ENCODE peak calls at places on chromosomes 1 and 21, in nine cellular contexts. One of them, this sample, is unnamed.

GRCh38 chr1:195188821-195189220 is 1419.4 kb downstream of the KCNT2 start:
- DNase-seq in AG10803: no peak
- DNase-seq in astrocyte of the cerebellum: no peak
- DNase-seq in NB4: no peak
- DNase-seq in stomach: no peak
- DNase-seq in fibroblast of mammary gland: no peak
- DNase-seq in endodermal cell: no peak
- DNase-seq in MM.1S: no peak
- DNase-seq in DND-41: no peak
- DNase-seq in this sample: no peak

GRCh38 chr1:148362141-148362929 is 120.8 kb downstream of the PPIAL4G start:
- DNase-seq in fibroblast of mammary gland: peak; percentile 36
- DNase-seq in DND-41: no peak
- DNase-seq in MM.1S: no peak
- DNase-seq in astrocyte of the cerebellum: no peak
- DNase-seq in NB4: no peak
- DNase-seq in AG10803: no peak
- DNase-seq in stomach: peak; percentile 29
- DNase-seq in endodermal cell: peak; percentile 91
- DNase-seq in this sample: no peak

GRCh38 chr21:44722701-44723100 is 11.3 kb upstream of the TSPEAR start:
- DNase-seq in fibroblast of mammary gland: no peak
- DNase-seq in MM.1S: no peak
- DNase-seq in astrocyte of the cerebellum: no peak
- DNase-seq in NB4: no peak
- DNase-seq in stomach: no peak
- DNase-seq in DND-41: no peak
- DNase-seq in endodermal cell: no peak
- DNase-seq in AG10803: no peak
- DNase-seq in this sample: no peak

GRCh38 chr1:185432943-185433342 is 115.9 kb upstream of the IVNS1ABP start:
- DNase-seq in astrocyte of the cerebellum: no peak
- DNase-seq in AG10803: no peak
- DNase-seq in endodermal cell: no peak
- DNase-seq in MM.1S: no peak
- DNase-seq in NB4: no peak
- DNase-seq in fibroblast of mammary gland: no peak
- DNase-seq in DND-41: no peak
- DNase-seq in stomach: no peak
- DNase-seq in this sample: no peak

GRCh38 chr1:73310797-73311381 is 887.1 kb downstream of the LRRIQ3 start:
- DNase-seq in MM.1S: no peak
- DNase-seq in stomach: no peak
- DNase-seq in NB4: no peak
- DNase-seq in AG10803: no peak
- DNase-seq in astrocyte of the cerebellum: no peak
- DNase-seq in fibroblast of mammary gland: no peak
- DNase-seq in endodermal cell: peak; percentile 59
- DNase-seq in DND-41: no peak
- DNase-seq in this sample: no peak

GRCh38 chr1:20477355-20478071 is 8.5 kb downstream of the CAMK2N1 start:
- DNase-seq in astrocyte of the cerebellum: peak; percentile 45
- DNase-seq in endodermal cell: no peak
- DNase-seq in DND-41: no peak
- DNase-seq in stomach: no peak
- DNase-seq in NB4: no peak
- DNase-seq in MM.1S: no peak
- DNase-seq in fibroblast of mammary gland: peak; percentile 45
- DNase-seq in AG10803: peak; percentile 75
- DNase-seq in this sample: no peak

GRCh38 chr1:190104959-190105358 is 372.7 kb downstream of the BRINP3 start:
- DNase-seq in MM.1S: no peak
- DNase-seq in endodermal cell: no peak
- DNase-seq in stomach: no peak
- DNase-seq in astrocyte of the cerebellum: no peak
- DNase-seq in DND-41: no peak
- DNase-seq in fibroblast of mammary gland: no peak
- DNase-seq in AG10803: no peak
- DNase-seq in NB4: no peak
- DNase-seq in this sample: no peak

GRCh38 chr1:7589080-7589735 is 181.9 kb upstream of the VAMP3 start:
- DNase-seq in astrocyte of the cerebellum: no peak
- DNase-seq in DND-41: no peak
- DNase-seq in endodermal cell: no peak
- DNase-seq in NB4: no peak
- DNase-seq in AG10803: no peak
- DNase-seq in stomach: no peak
- DNase-seq in MM.1S: no peak
- DNase-seq in fibroblast of mammary gland: no peak
- DNase-seq in this sample: no peak

GRCh38 chr1:184838374-184838995 is 83.8 kb upstream of the EDEM3 start:
- DNase-seq in AG10803: peak; percentile 98
- DNase-seq in DND-41: no peak
- DNase-seq in MM.1S: no peak
- DNase-seq in endodermal cell: no peak
- DNase-seq in stomach: peak; percentile 51
- DNase-seq in NB4: peak; percentile 82
- DNase-seq in fibroblast of mammary gland: peak; percentile 99
- DNase-seq in astrocyte of the cerebellum: peak; percentile 83
- DNase-seq in this sample: peak; percentile 94

GRCh38 chr1:41633764-41634163 is 149.3 kb upstream of the EDN2 start:
- DNase-seq in fibroblast of mammary gland: peak; percentile 30
- DNase-seq in astrocyte of the cerebellum: no peak
- DNase-seq in endodermal cell: no peak
- DNase-seq in DND-41: no peak
- DNase-seq in AG10803: peak; percentile 60
- DNase-seq in NB4: no peak
- DNase-seq in stomach: no peak
- DNase-seq in MM.1S: no peak
- DNase-seq in this sample: no peak

GRCh38 chr1:225834417-225835329 is 24.7 kb downstream of the EPHX1 start:
- DNase-seq in endodermal cell: no peak
- DNase-seq in DND-41: no peak
- DNase-seq in stomach: peak; percentile 55
- DNase-seq in astrocyte of the cerebellum: peak; percentile 83
- DNase-seq in AG10803: peak; percentile 93
- DNase-seq in fibroblast of mammary gland: peak; percentile 90
- DNase-seq in MM.1S: no peak
- DNase-seq in NB4: no peak
- DNase-seq in this sample: peak; percentile 55

GRCh38 chr1:58885998-58886397 is 102.2 kb upstream of the JUN start:
- DNase-seq in DND-41: peak; percentile 75
- DNase-seq in fibroblast of mammary gland: peak; percentile 58
- DNase-seq in MM.1S: no peak
- DNase-seq in AG10803: peak; percentile 49
- DNase-seq in astrocyte of the cerebellum: peak; percentile 57
- DNase-seq in stomach: peak; percentile 60
- DNase-seq in endodermal cell: no peak
- DNase-seq in NB4: peak; percentile 42
- DNase-seq in this sample: no peak

GRCh38 chr1:248858891-248859889 is at the start of gene ZNF692:
- DNase-seq in AG10803: peak; percentile 97
- DNase-seq in DND-41: peak; percentile 98
- DNase-seq in astrocyte of the cerebellum: peak; percentile 92
- DNase-seq in NB4: peak; percentile 98
- DNase-seq in fibroblast of mammary gland: peak; percentile 95
- DNase-seq in MM.1S: peak; percentile 100
- DNase-seq in stomach: peak; percentile 98
- DNase-seq in endodermal cell: peak; percentile 98
- DNase-seq in this sample: peak; percentile 75

GRCh38 chr1:248862695-248863010 is 3.8 kb upstream of the ZNF692 start:
- DNase-seq in AG10803: no peak
- DNase-seq in fibroblast of mammary gland: no peak
- DNase-seq in MM.1S: no peak
- DNase-seq in NB4: peak; percentile 35
- DNase-seq in DND-41: no peak
- DNase-seq in astrocyte of the cerebellum: no peak
- DNase-seq in stomach: no peak
- DNase-seq in endodermal cell: no peak
- DNase-seq in this sample: no peak

GRCh38 chr1:248861621-248862020 is 2.7 kb upstream of the ZNF692 start:
- DNase-seq in astrocyte of the cerebellum: no peak
- DNase-seq in endodermal cell: no peak
- DNase-seq in stomach: no peak
- DNase-seq in MM.1S: no peak
- DNase-seq in DND-41: no peak
- DNase-seq in fibroblast of mammary gland: no peak
- DNase-seq in AG10803: no peak
- DNase-seq in NB4: no peak
- DNase-seq in this sample: no peak

GRCh38 chr1:248860007-248860406 is 1.1 kb upstream of the ZNF692 start:
- DNase-seq in MM.1S: no peak
- DNase-seq in endodermal cell: no peak
- DNase-seq in DND-41: no peak
- DNase-seq in fibroblast of mammary gland: no peak
- DNase-seq in astrocyte of the cerebellum: no peak
- DNase-seq in NB4: peak; percentile 29
- DNase-seq in stomach: no peak
- DNase-seq in AG10803: no peak
- DNase-seq in this sample: no peak

GRCh38 chr1:248863011-248863881 is 4.4 kb upstream of the ZNF692 start:
- DNase-seq in AG10803: peak; percentile 57
- DNase-seq in MM.1S: peak; percentile 80
- DNase-seq in astrocyte of the cerebellum: no peak
- DNase-seq in NB4: peak; percentile 84
- DNase-seq in fibroblast of mammary gland: peak; percentile 59
- DNase-seq in endodermal cell: peak; percentile 90
- DNase-seq in stomach: peak; percentile 91
- DNase-seq in DND-41: peak; percentile 89
- DNase-seq in this sample: no peak
- H3K4me3 ChIP-seq in AG10803: peak overlapping the region; percentile 70
- H3K4me3 ChIP-seq in MM.1S: peak overlapping the region; percentile 74
- H3K4me3 ChIP-seq in astrocyte of the cerebellum: peak overlapping the region; percentile 52
- H3K4me3 ChIP-seq in NB4: peak overlapping the region; percentile 60
- H3K4me3 ChIP-seq in fibroblast of mammary gland: peak overlapping the region; percentile 68
- H3K4me3 ChIP-seq in endodermal cell: peak overlapping the region; percentile 80
- H3K4me3 ChIP-seq in stomach: peak overlapping the region; percentile 64
- H3K4me3 ChIP-seq in DND-41: peak overlapping the region; percentile 52
- H3K4me3 ChIP-seq in this sample: peak overlapping the region; percentile 60

DNA sequence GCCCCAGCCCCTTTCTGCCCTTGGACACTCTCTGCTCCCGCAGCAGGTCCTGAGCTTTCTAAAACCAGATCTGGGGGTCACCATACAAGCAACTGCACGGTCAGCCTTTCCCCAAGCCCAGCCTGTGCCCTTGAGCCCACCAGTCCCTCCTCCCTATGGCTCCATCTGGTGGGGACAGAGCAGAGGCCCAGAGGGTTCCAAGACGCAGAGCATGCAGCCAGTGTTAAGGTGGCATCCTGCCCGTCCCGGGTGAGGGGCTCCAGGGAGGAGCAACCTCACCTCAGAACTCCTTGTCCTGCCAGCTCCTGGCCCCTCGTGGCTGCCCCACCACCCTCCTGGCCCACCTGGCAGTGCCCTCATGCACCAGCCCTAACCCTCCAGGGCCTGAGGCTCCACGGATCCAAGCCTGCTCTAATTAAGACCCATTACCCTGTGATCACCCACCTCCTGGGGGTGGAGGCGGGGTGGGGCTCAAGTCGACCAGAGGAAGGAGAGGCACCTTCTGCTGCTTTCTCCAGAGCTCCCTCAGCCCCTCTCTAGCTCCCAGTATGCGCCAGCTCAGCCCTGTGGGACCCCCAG is 8.5 kb downstream of the CHD5 start:
- DNase-seq in MM.1S: no peak
- DNase-seq in stomach: no peak
- DNase-seq in astrocyte of the cerebellum: no peak
- DNase-seq in DND-41: no peak
- DNase-seq in AG10803: peak; percentile 17
- DNase-seq in endodermal cell: peak; percentile 88
- DNase-seq in NB4: peak; percentile 22
- DNase-seq in fibroblast of mammary gland: no peak
- DNase-seq in this sample: no peak
- TF ChIP-seq CTCF in MM.1S: peak; percentile 15
- TF ChIP-seq CTCF in stomach: no peak
- TF ChIP-seq CTCF in astrocyte of the cerebellum: peak; percentile 42
- TF ChIP-seq CTCF in DND-41: peak; percentile 44
- TF ChIP-seq CTCF in AG10803: peak; percentile 55
- TF ChIP-seq CTCF in endodermal cell: peak; percentile 76
- TF ChIP-seq CTCF in NB4: peak; percentile 26
- TF ChIP-seq CTCF in fibroblast of mammary gland: peak; percentile 38
- TF ChIP-seq CTCF in this sample: peak; percentile 63

DNA sequence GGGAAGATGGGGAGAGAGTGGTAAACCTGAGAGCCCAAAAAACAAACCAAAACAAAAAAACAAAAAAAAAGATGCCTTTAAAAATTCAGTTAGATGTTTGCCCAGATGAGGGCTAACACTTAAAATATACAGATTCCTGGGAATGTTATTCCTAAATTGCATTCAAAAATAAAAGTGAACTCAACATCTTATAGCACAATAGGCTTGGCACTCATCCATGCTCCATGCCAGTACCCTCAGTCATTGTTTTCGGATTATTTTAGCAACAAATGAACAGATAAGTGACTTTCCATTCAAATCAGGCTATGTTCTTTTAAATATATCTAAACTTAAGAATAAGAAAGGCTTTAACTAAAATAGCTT is 3.7 kb downstream of the ATP1A1 start:
- DNase-seq in NB4: no peak
- DNase-seq in endodermal cell: no peak
- DNase-seq in DND-41: no peak
- DNase-seq in MM.1S: no peak
- DNase-seq in AG10803: peak; percentile 36
- DNase-seq in astrocyte of the cerebellum: no peak
- DNase-seq in stomach: no peak
- DNase-seq in fibroblast of mammary gland: no peak
- DNase-seq in this sample: no peak
- H3K4me3 ChIP-seq in NB4: peak overlapping the region; percentile 21
- H3K4me3 ChIP-seq in endodermal cell: peak overlapping the region; percentile 97
- H3K4me3 ChIP-seq in DND-41: no peak overlapping the region
- H3K4me3 ChIP-seq in MM.1S: no peak overlapping the region
- H3K4me3 ChIP-seq in AG10803: no peak overlapping the region
- H3K4me3 ChIP-seq in astrocyte of the cerebellum: no peak overlapping the region
- H3K4me3 ChIP-seq in stomach: no peak overlapping the region
- H3K4me3 ChIP-seq in fibroblast of mammary gland: no peak overlapping the region
- H3K4me3 ChIP-seq in this sample: no peak overlapping the region

GRCh38 chr1:173505401-173505800 is 28.3 kb downstream of the PRDX6 start:
- DNase-seq in MM.1S: no peak
- DNase-seq in endodermal cell: no peak
- DNase-seq in AG10803: no peak
- DNase-seq in NB4: no peak
- DNase-seq in fibroblast of mammary gland: no peak
- DNase-seq in stomach: no peak
- DNase-seq in astrocyte of the cerebellum: no peak
- DNase-seq in DND-41: no peak
- DNase-seq in this sample: no peak

GRCh38 chr1:173508541-173508940 is 31.4 kb downstream of the PRDX6 start:
- DNase-seq in fibroblast of mammary gland: no peak
- DNase-seq in DND-41: no peak
- DNase-seq in astrocyte of the cerebellum: no peak
- DNase-seq in endodermal cell: no peak
- DNase-seq in MM.1S: no peak
- DNase-seq in stomach: no peak
- DNase-seq in NB4: no peak
- DNase-seq in AG10803: no peak
- DNase-seq in this sample: no peak

GRCh38 chr1:173507205-173507846 is 30.2 kb downstream of the PRDX6 start:
- DNase-seq in AG10803: peak; percentile 68
- DNase-seq in DND-41: no peak
- DNase-seq in endodermal cell: no peak
- DNase-seq in NB4: no peak
- DNase-seq in fibroblast of mammary gland: peak; percentile 59
- DNase-seq in astrocyte of the cerebellum: peak; percentile 83
- DNase-seq in stomach: no peak
- DNase-seq in MM.1S: peak; percentile 15
- DNase-seq in this sample: peak; percentile 35

GRCh38 chr1:173507847-173508209 is 30.7 kb downstream of the PRDX6 start:
- DNase-seq in endodermal cell: no peak
- DNase-seq in MM.1S: no peak
- DNase-seq in astrocyte of the cerebellum: no peak
- DNase-seq in AG10803: no peak
- DNase-seq in fibroblast of mammary gland: no peak
- DNase-seq in DND-41: no peak
- DNase-seq in stomach: no peak
- DNase-seq in NB4: no peak
- DNase-seq in this sample: no peak

GRCh38 chr1:173506437-173506836 is 29.3 kb downstream of the PRDX6 start:
- DNase-seq in astrocyte of the cerebellum: no peak
- DNase-seq in stomach: peak; percentile 56
- DNase-seq in MM.1S: peak; percentile 66
- DNase-seq in AG10803: no peak
- DNase-seq in NB4: no peak
- DNase-seq in endodermal cell: peak; percentile 74
- DNase-seq in DND-41: no peak
- DNase-seq in fibroblast of mammary gland: no peak
- DNase-seq in this sample: no peak
- TF ChIP-seq CTCF in astrocyte of the cerebellum: peak; percentile 4
- TF ChIP-seq CTCF in stomach: no peak
- TF ChIP-seq CTCF in MM.1S: peak; percentile 75
- TF ChIP-seq CTCF in AG10803: no peak
- TF ChIP-seq CTCF in NB4: no peak
- TF ChIP-seq CTCF in endodermal cell: peak; percentile 69
- TF ChIP-seq CTCF in DND-41: no peak
- TF ChIP-seq CTCF in fibroblast of mammary gland: no peak
- TF ChIP-seq CTCF in this sample: no peak

This sample was measured in AG09309.